ENCODE peak calls at places on chromosomes 11 and 22, in six cellular contexts. K, W, F, Y, S and L are unnamed samples.

GRCh38 chr11:62680825-62681240 is 2.0 kb upstream of the UBXN1 start:
- DNase-seq in K (no peak), W (peak), F (peak), Y (peak), S (peak), L (peak)

GRCh38 chr22:44341431-44342346 is 28.9 kb upstream of the SHISAL1 start:
- DNase-seq in K (no peak), W (peak), F (peak), Y (no peak), S (peak), L (no peak)

GRCh38 chr11:134041791-134042696 is 26.8 kb upstream of the JAM3 start:
- DNase-seq in K (no peak), W (no peak), F (no peak), Y (no peak), S (no peak), L (no peak)

GRCh38 chr11:92826136-92826535 is 143.3 kb upstream of the MTNR1B start:
- DNase-seq in K (no peak), W (no peak), F (no peak), Y (no peak), S (no peak), L (no peak)

GRCh38 chr11:44346983-44347382 is 37.0 kb upstream of the ALX4 start:
- DNase-seq in K (no peak), W (no peak), F (no peak), Y (no peak), S (no peak), L (no peak)

GRCh38 chr11:73464347-73464746 is 88.1 kb downstream of the RELT start:
- DNase-seq in K (no peak), W (no peak), F (no peak), Y (no peak), S (no peak), L (no peak)

GRCh38 chr11:121024989-121025388 is 1.1 kb downstream of the TBCEL start:
- DNase-seq in K (no peak), W (no peak), F (no peak), Y (no peak), S (no peak), L (no peak)

GRCh38 chr11:7098235-7098832 is 9.5 kb downstream of the RBMXL2 start:
- DNase-seq in K (no peak), W (no peak), F (no peak), Y (no peak), S (peak), L (no peak)

GRCh38 chr11:16052750-16053149 is 303.6 kb downstream of the SOX6 start:
- DNase-seq in K (no peak), W (no peak), F (no peak), Y (no peak), S (no peak), L (no peak)

GRCh38 chr11:84901986-84902385 is 725.2 kb downstream of the DLG2 start:
- DNase-seq in K (no peak), W (no peak), F (no peak), Y (peak), S (peak), L (no peak)

GRCh38 chr11:69537855-69538640 is 56.6 kb downstream of the LINC01488 start:
- DNase-seq in K (no peak), W (peak), F (no peak), Y (no peak), S (no peak), L (no peak)

GRCh38 chr22:45248832-45249561 is 8.3 kb upstream of the KIAA0930 start:
- DNase-seq in K (no peak), W (no peak), F (no peak), Y (no peak), S (no peak), L (no peak)

GRCh38 chr11:113796663-113797259 is 17.2 kb downstream of the CLDN25 start:
- DNase-seq in K (no peak), W (no peak), F (peak), Y (peak), S (peak), L (no peak)

GRCh38 chr11:66106786-66107599 is 36.9 kb downstream of the PACS1 start:
- DNase-seq in K (no peak), W (no peak), F (no peak), Y (no peak), S (no peak), L (no peak)

GRCh38 chr11:110200241-110200640 is 96.2 kb downstream of the RDX start:
- DNase-seq in K (no peak), W (no peak), F (no peak), Y (no peak), S (no peak), L (no peak)

GRCh38 chr22:26643368-26644100 is 13.9 kb upstream of the MIAT start:
- DNase-seq in K (no peak), W (no peak), F (no peak), Y (no peak), S (no peak), L (no peak)
- TF ChIP-seq POLR2A in K (no peak), W (no peak), F (no peak), Y (no peak), S (no peak), L (no peak)

DNA sequence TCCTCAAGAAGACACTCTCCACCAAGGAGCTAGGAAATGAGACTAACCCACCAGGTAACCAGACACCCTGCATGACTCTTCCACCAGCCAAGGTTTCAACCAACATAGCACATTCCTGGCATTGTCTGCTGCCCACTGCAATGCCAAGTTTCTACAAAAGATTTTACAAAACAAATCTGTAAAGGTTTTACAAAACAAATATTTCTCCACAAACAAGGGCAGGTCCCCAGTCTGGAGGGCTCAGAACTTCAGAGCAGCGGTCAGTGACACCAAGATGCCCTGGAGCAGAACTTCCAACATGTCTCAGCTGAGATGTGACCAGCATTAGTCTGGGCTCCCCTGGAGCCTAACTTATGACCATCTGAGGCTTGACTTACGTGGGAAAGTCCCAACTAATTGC is 14.0 kb downstream of the GALNT18 start:
- DNase-seq in K (no peak), W (no peak), F (no peak), Y (no peak), S (no peak), L (no peak)
- TF ChIP-seq CTCF in K (no peak), W (no peak), F (no peak), Y (no peak), S (no peak), L (no peak)

DNA sequence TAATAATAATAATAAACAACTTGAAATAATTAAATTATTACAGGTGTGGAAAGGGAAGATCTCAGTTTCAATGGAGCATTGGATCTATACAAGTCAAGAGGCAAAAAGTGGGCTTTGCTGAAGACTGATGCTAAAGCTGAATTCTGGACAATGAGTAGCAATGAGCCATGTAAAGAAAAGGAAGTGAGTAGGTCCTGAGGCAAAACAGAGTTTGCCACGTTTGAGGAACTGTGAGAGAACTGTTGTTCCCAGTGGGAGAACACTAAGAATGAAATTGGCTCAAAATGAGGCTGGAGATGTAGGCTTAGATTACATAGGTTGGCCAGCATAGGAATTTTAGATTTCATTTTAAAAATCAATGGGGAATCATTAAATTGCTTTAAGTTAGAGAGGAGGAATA is 33.9 kb upstream of the TEAD1 start:
- DNase-seq in K (no peak), W (no peak), F (no peak), Y (no peak), S (no peak), L (no peak)
- H3K4me3 ChIP-seq in K (no peak), W (no peak), F (no peak), Y (no peak), S (no peak), L (no peak)

DNA sequence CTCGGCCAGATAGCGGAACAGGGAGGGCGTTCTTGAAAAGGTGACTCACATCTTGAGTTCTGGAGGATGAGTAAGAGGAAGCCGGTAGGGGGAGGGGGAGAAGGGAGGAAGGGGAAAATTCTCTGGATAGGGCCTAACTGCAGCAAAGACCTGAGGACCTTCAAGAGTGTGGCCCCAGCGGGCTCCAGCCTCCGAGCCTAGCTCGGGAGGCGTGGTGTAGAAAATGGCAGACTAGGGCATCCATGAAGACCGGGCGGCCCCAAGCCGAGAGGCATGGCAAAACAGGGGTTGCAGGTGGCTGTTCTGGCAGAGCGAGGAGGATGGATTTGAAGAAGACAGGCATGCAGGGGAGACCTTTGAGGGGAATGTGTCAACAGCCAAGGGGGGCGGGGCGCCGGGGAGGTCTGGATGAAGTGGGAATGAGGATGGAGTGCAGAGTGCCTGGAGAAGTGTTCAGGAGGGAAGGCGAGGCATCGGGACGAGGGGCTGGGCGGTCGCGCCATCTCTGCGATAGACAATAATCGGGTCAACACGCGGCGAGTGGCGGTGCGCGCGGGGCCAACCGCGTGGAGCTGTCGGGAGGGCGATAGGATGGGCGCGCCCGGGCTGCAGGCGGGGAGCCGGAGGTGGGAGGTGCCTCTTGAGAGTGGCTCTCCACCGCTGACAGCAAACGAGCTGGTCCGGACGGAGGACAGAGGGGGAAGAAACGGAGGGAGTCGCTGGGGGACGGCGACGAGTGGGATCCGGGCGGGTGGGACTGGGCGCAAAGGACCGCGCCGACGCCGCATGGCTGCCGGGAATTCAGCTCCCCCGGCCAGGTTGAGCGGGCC is 40.0 kb upstream of the CREB3L1 start:
- DNase-seq in K (no peak), W (peak), F (peak), Y (peak), S (peak), L (peak)
- TF ChIP-seq POLR2A in K (no peak), W (no peak), F (no peak), Y (no peak), S (no peak), L (no peak)

GRCh38 chr11:1454576-1454975 is 32.0 kb downstream of the MOB2 start:
- DNase-seq in K (no peak), W (no peak), F (no peak), Y (no peak), S (no peak), L (no peak)

GRCh38 chr11:1455032-1455762 is 31.4 kb downstream of the MOB2 start:
- DNase-seq in K (no peak), W (no peak), F (no peak), Y (no peak), S (no peak), L (no peak)

GRCh38 chr11:1452744-1453143 is 33.8 kb downstream of the MOB2 start:
- DNase-seq in K (no peak), W (no peak), F (no peak), Y (no peak), S (no peak), L (no peak)

GRCh38 chr11:1451781-1452470 is 34.7 kb downstream of the MOB2 start:
- DNase-seq in K (no peak), W (no peak), F (no peak), Y (no peak), S (no peak), L (no peak)

DNA sequence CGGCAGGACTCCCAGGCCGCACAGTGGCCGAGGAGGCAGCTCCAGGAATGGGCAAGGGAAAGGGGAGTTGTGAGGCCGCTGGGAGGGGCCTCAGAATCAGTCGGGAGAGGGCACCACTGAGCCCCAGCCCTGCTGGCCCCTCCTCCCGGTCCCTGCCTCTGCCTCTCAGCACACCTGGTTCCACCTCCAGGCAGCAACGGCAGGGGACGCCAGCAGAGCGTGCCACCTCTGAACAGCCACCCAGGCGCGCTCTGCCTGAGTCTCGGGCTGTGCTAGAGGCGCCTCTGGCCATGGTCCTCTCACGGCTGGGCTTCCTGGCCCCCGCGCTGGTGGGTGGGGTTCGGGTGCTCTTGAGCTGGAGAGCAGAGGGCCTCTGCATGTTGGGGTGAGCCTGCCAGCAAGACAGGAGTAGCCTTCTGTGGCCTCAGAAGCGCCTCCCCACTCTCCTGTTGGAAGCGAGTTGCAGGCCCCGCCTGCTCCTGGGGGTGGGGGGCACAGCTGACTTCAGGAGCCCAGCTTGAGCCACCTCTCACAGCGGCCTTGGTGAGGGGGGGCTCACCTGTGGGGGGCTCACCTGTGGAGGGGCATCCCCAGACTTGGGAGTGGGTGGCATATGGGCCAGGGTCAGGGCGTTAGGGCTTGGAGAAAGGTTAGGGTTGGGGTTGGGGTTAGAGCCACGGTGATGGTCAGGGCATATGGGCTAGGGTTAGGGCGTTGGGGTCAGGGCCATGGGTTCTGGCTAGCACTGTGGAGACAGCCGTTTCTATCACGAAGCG is 32.8 kb downstream of the MOB2 start:
- DNase-seq in K (no peak), W (peak), F (peak), Y (no peak), S (no peak), L (no peak)
- TF ChIP-seq CTCF in K (no peak), W (peak), F (peak), Y (no peak), S (peak), L (no peak)

DNA sequence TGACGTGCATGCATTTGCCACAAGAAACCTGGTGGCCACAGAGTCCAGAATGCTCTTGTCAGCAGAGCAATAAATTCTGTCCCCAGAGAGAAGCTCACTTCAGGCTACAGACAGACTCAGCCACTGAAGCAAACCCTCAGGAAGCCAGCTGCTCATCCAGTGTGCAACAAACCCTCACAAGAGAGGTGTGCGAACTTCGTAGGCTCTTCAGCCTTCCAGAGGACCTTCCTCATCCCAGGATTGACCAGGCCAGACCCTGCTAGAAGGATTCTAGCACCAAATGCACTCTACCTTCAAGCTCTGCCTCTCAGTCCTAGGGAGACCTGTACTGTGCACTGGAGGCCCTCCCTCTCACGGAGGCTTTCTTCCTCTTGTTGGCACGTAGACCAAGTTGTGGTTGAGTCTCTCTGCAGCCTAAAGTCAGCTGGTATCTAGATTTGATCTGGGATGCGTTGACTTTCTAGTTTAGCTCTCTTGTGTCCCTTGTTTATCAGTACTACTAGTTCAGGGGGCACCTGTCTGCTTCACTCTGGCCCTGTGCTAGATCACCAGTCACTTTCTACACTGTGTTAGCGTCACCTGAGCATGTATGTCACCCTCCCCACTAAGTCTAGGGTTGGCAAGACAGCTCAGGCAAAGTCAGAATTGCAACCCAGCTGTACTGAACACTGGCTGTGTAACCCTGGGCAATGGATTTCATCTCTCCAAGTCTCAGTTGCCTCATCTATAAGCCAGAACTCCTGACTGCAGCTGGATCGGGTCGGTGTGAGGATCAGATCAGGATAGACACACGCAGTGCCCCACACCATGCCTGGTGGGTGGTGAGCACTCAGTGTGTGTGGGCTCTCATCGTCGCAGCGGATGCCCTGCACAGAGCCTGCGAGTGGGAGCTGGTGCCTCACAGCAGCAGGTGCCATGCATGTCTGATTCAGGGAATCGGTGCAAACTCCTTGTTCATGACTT is 22.1 kb upstream of the TMPRSS13 start:
- DNase-seq in K (no peak), W (no peak), F (no peak), Y (no peak), S (no peak), L (peak)
- H3K4me3 ChIP-seq in K (no peak), W (no peak), F (no peak), Y (no peak), S (no peak), L (no peak)

GRCh38 chr22:37229012-37229804 is 14.9 kb downstream of the RAC2 start:
- DNase-seq in K (no peak), W (no peak), F (no peak), Y (no peak), S (no peak), L (no peak)

GRCh38 chr22:37230673-37231405 is 13.2 kb downstream of the RAC2 start:
- DNase-seq in K (no peak), W (no peak), F (no peak), Y (peak), S (no peak), L (no peak)

GRCh38 chr22:37228106-37229011 is 15.7 kb downstream of the RAC2 start:
- DNase-seq in K (no peak), W (no peak), F (no peak), Y (no peak), S (no peak), L (no peak)

GRCh38 chr22:37231406-37232139 is 12.5 kb downstream of the RAC2 start:
- DNase-seq in K (no peak), W (no peak), F (no peak), Y (no peak), S (no peak), L (no peak)

GRCh38 chr22:37229805-37230672 is 14.0 kb downstream of the RAC2 start:
- DNase-seq in K (no peak), W (no peak), F (peak), Y (no peak), S (no peak), L (peak)
- TF ChIP-seq POLR2A in K (no peak), W (no peak), F (no peak), Y (no peak), S (no peak), L (no peak)

GRCh38 chr22:41989246-41989645 is 9.3 kb upstream of the WBP2NL start:
- DNase-seq in K (no peak), W (no peak), F (no peak), Y (no peak), S (no peak), L (no peak)
- TF ChIP-seq CTCF in K (no peak), W (no peak), F (no peak), Y (no peak), S (no peak), L (no peak)

DNA sequence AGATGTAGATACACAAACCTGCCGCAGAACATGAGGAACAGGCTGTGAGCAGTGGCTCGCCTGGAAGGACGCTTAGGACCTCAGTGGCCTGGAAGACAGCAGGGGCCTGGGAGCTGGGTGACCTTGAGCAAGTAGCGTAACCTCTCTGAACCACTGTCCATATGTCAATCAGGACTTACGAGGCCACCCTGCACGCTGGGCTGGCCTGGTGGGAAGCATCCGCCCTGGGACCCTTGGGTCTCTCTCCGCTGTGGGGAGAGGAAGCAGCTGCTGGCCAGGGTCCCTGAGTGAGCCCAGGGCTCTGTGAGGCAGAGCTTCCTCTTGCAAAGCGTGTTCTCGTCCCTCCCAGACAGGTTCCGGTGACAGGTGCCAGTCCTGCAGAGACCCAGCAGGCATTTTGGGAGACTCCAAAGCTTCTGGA is 14.0 kb upstream of the EHD1 start:
- DNase-seq in K (no peak), W (no peak), F (no peak), Y (no peak), S (no peak), L (no peak)
- H3K4me3 ChIP-seq in K (no peak), W (peak), F (peak), Y (no peak), S (no peak), L (no peak)

DNA sequence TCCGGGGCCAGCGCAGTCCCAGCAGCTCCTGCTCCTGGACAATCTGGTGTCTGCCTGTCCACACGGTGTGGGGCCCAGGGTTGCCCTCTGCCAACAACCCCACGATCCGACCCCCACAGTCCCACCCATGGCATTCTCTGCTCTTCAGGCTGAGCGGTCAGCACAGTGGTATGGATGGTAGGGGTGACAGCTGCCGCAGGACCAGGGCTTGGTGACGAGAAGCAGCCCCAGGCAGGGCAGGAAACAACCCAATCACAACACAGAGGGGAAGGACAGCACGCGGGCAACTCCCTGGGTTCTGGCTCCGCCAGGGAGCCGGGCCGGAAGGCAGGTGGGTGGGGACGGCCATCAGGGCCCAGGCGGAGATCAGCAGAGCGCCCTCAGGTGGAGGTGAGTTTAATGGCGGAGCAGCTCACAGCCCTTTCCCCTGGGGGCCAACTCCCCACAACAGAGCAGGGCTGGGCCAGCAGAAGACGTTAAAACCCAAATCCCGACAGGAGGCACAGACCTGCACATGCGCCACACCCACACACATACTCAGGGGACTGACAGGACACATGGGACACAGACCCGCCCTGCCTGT is 5.3 kb upstream of the CHADL start:
- DNase-seq in K (no peak), W (no peak), F (no peak), Y (no peak), S (no peak), L (no peak)
- TF ChIP-seq POLR2A in K (no peak), W (no peak), F (no peak), Y (no peak), S (no peak), L (no peak)